ENCODE peak calls at places on chromosomes 2 and 18, in six cellular contexts. T, V, X, B, J and W are unnamed samples.

GRCh38 chr2:207505180-207505579 is 24.6 kb upstream of the CREB1 start:
- DNase-seq in B (no peak), V (no peak), J (no peak), T (no peak), X (no peak), W (no peak)

GRCh38 chr2:84888401-84889276 is 7.8 kb upstream of the TRABD2A start:
- DNase-seq in V (no peak), T (no peak), B (peak), X (no peak), J (no peak), W (no peak)

GRCh38 chr2:234251326-234252271 is 201.1 kb downstream of the SPP2 start:
- DNase-seq in V (peak), B (no peak), X (no peak), J (no peak), T (no peak), W (no peak)

GRCh38 chr2:18455256-18455862 is 105.1 kb downstream of the RDH14 start:
- DNase-seq in B (no peak), X (no peak), T (no peak), J (no peak), V (peak), W (no peak)

GRCh38 chr18:62264984-62265383 is 60.1 kb upstream of the TNFRSF11A start:
- DNase-seq in V (no peak), J (no peak), B (no peak), X (no peak), T (no peak), W (no peak)

GRCh38 chr2:8692783-8693768 is 11.2 kb downstream of the ID2 start:
- DNase-seq in V (peak), T (no peak), X (peak), B (no peak), J (no peak), W (no peak)

GRCh38 chr2:225104971-225105370 is 62.7 kb upstream of the DOCK10 start:
- DNase-seq in V (no peak), X (no peak), T (no peak), B (no peak), J (no peak), W (no peak)

GRCh38 chr2:161434127-161434526 is 18.0 kb downstream of the TBR1 start:
- DNase-seq in X (no peak), B (no peak), V (no peak), T (no peak), J (no peak), W (no peak)

GRCh38 chr2:201127570-201127969 is 11.6 kb downstream of the CFLAR start:
- DNase-seq in X (no peak), B (no peak), J (no peak), V (no peak), T (no peak), W (no peak)

GRCh38 chr2:226799211-226799975 is at the start of gene IRS1:
- DNase-seq in B (no peak), T (no peak), X (peak), J (peak), V (peak), W (peak)

GRCh38 chr2:226799976-226800940 is 638 bp upstream of the IRS1 start:
- DNase-seq in B (no peak), X (no peak), T (no peak), J (no peak), V (peak), W (no peak)

GRCh38 chr2:226802573-226802972 is 3.0 kb upstream of the IRS1 start:
- DNase-seq in J (no peak), X (peak), B (no peak), T (no peak), V (peak), W (no peak)

GRCh38 chr2:226803410-226803809 is 3.8 kb upstream of the IRS1 start:
- DNase-seq in J (no peak), V (no peak), T (no peak), X (no peak), B (no peak), W (no peak)

GRCh38 chr2:226800941-226801784 is 1.5 kb upstream of the IRS1 start:
- DNase-seq in X (peak), J (peak), B (peak), V (peak), T (no peak), W (peak)
- TF ChIP-seq POLR2A in X (no peak), J (no peak), B (peak), V (peak), T (peak), W (no peak)

GRCh38 chr18:49786019-49786720 is 27.2 kb downstream of the ACAA2 start:
- DNase-seq in V (no peak), B (no peak), X (no peak), J (no peak), T (no peak), W (no peak)

GRCh38 chr18:49778826-49779465 is 34.4 kb downstream of the ACAA2 start:
- DNase-seq in X (no peak), B (peak), V (no peak), T (no peak), J (no peak), W (no peak)

GRCh38 chr18:49788327-49788908 is 24.9 kb downstream of the ACAA2 start:
- DNase-seq in B (peak), X (no peak), V (no peak), T (no peak), J (no peak), W (no peak)

DNA sequence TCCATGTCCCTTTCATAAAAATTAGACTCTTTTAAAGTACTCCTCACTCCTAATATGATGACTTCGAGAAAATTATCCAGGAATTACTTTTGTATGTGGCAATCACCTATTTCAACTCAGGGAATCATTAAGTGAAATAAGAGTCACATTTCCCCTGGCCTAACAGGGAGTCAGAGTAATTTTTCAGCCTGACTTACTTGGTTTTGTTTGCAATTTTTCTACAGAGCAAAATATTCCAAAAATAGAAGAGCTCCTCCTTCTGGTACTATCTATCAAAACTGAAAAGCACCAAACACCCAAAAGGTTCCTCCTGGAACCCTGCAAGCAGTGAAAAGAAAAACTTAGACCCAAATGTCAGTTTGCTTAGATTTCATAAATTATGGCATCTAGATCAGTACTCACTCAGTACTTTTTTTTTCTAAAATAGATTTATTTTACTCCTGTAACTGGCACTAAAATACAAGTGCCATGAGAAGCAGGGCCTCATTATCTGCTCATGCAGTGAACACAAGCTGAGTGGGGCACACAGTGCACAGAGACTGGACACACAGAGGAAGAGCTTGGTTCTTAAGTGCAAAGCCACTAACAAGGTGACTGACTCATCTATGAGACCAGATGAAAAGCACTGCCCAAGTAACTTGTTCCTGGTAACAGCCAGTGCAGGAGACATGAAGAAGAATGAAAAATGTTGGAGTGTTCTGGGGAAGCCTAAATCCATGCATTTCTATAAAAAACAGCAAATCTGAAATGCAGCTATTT is 28.7 kb downstream of the ACAA2 start:
- DNase-seq in T (no peak), J (no peak), X (no peak), V (no peak), B (no peak), W (no peak)
- TF ChIP-seq POLR2AphosphoS5 in T (no peak), J (no peak), X (no peak), V (no peak), B (no peak), W (no peak)

DNA sequence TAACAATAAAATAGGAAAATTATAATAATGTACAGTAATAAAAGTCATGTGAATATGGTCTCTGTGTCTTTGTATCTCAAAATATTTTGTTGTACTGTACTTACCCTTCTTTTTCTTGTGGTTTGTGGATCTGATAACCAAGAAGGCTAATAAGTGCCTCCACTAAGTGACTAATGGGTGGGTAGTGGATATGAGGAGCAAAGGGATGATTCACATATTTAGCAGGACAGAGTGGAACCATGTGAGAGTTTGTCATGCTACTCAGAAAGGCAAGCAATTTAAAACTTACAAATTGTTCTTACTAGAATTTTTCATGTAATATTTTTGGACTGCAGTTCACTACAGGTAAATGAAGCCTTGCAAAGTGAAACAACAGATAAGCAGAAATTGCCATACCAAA is 1241.2 kb upstream of the CDH2 start:
- DNase-seq in B (no peak), J (no peak), T (no peak), X (no peak), V (no peak), W (no peak)
- TF ChIP-seq TAF1 in B (no peak), J (no peak), T (no peak), X (no peak), V (no peak), W (no peak)

GRCh38 chr18:13338318-13338717 is 119.8 kb downstream of the LDLRAD4 start:
- DNase-seq in T (no peak), B (no peak), X (no peak), J (no peak), V (peak), W (no peak)
- TF ChIP-seq POLR2A in T (no peak), B (no peak), X (no peak), J (no peak), V (no peak), W (no peak)